ENCODE peak calls at places on chromosome 5, in eight cellular contexts. X, G, V, P, T, Q, Y and J are unnamed samples.

GRCh38 chr5:98513378-98513777 is 260.1 kb upstream of the RGMB start:
- DNase-seq in X (no peak), V (no peak), Q (peak), Y (no peak), T (no peak), P (no peak), G (no peak), J (no peak)

GRCh38 chr5:16464664-16465543 is 696 bp downstream of the ZNF622 start:
- DNase-seq in P (no peak), Q (no peak), X (peak), T (no peak), G (peak), Y (no peak), V (no peak), J (no peak)

GRCh38 chr5:174401793-174402192 is 322.6 kb upstream of the MSX2 start:
- DNase-seq in V (no peak), X (no peak), P (no peak), G (no peak), Q (no peak), Y (no peak), T (no peak), J (no peak)

GRCh38 chr5:164188733-164189148 is 683.3 kb downstream of the MAT2B start:
- DNase-seq in Y (no peak), X (no peak), V (no peak), T (no peak), G (no peak), P (no peak), Q (no peak), J (no peak)

GRCh38 chr5:169048568-169049125 is 252.3 kb downstream of the SLIT3 start:
- DNase-seq in G (no peak), P (no peak), T (no peak), X (no peak), V (no peak), Q (no peak), Y (no peak), J (no peak)

GRCh38 chr5:107196500-107196899 is 474.2 kb downstream of the EFNA5 start:
- DNase-seq in Y (no peak), P (no peak), V (no peak), X (no peak), G (no peak), Q (no peak), T (no peak), J (no peak)

GRCh38 chr5:169302491-169303118 is 1.7 kb upstream of the SLIT3 start:
- DNase-seq in Q (peak), X (peak), V (peak), P (peak), T (peak), G (peak), Y (peak), J (peak)

GRCh38 chr5:5316333-5316732 is 106.1 kb upstream of the ICE1 start:
- DNase-seq in Y (no peak), G (no peak), X (no peak), T (no peak), V (no peak), Q (no peak), P (no peak), J (no peak)

GRCh38 chr5:145958463-145958862 is 22.1 kb downstream of the SH3RF2 start:
- DNase-seq in Y (no peak), T (no peak), V (no peak), X (no peak), Q (peak), P (no peak), G (no peak), J (no peak)

GRCh38 chr5:29208026-29208425 is 1985.5 kb upstream of the CDH6 start:
- DNase-seq in X (no peak), V (no peak), G (no peak), Y (no peak), P (no peak), T (no peak), Q (no peak), J (no peak)

GRCh38 chr5:133227082-133227481 is 175.3 kb downstream of the HSPA4 start:
- DNase-seq in V (no peak), Q (no peak), T (no peak), Y (no peak), G (no peak), P (no peak), X (no peak), J (no peak)

GRCh38 chr5:139284295-139284694 is 9.2 kb upstream of the MATR3 start:
- DNase-seq in V (no peak), X (no peak), Q (no peak), G (no peak), P (no peak), T (no peak), Y (no peak), J (no peak)

GRCh38 chr5:34685485-34686197 is 29.5 kb downstream of the RAI14 start:
- DNase-seq in G (no peak), V (no peak), T (no peak), Y (no peak), P (no peak), Q (no peak), X (no peak), J (no peak)

GRCh38 chr5:60820593-60821487 is 23.2 kb downstream of the ELOVL7 start:
- DNase-seq in V (no peak), T (no peak), G (no peak), Y (no peak), Q (no peak), X (no peak), P (no peak), J (no peak)

GRCh38 chr5:93428868-93429267 is 152.2 kb downstream of the NR2F1-AS1 start:
- DNase-seq in P (no peak), V (no peak), G (no peak), T (no peak), Q (no peak), X (no peak), Y (no peak), J (no peak)

GRCh38 chr5:36407396-36407795 is 105.7 kb upstream of the RANBP3L start:
- DNase-seq in V (no peak), X (no peak), T (no peak), Y (no peak), Q (no peak), P (no peak), G (no peak), J (no peak)

GRCh38 chr5:161530700-161531099 is 15.8 kb downstream of the GABRB2 start:
- DNase-seq in T (no peak), P (no peak), Q (no peak), G (peak), Y (no peak), X (no peak), V (no peak), J (no peak)

GRCh38 chr5:159640376-159640775 is 275.9 kb upstream of the ADRA1B start:
- DNase-seq in T (no peak), Y (no peak), V (no peak), P (no peak), G (no peak), Q (no peak), X (no peak), J (no peak)

GRCh38 chr5:116892993-116893392 is 318.4 kb upstream of the SEMA6A start:
- DNase-seq in G (no peak), V (no peak), X (no peak), T (no peak), P (no peak), Y (no peak), Q (no peak), J (no peak)

GRCh38 chr5:56006094-56006493 is 11.3 kb upstream of the IL6ST start:
- DNase-seq in X (no peak), T (no peak), G (no peak), Q (no peak), Y (no peak), V (no peak), P (no peak), J (no peak)

GRCh38 chr5:174545926-174546325 is 178.5 kb upstream of the MSX2 start:
- DNase-seq in X (no peak), P (no peak), G (peak), T (no peak), V (no peak), Q (no peak), Y (no peak), J (no peak)

GRCh38 chr5:52837068-52837467 is 49.4 kb downstream of the ITGA1 start:
- DNase-seq in T (no peak), Y (no peak), V (no peak), Q (no peak), X (no peak), G (no peak), P (peak), J (no peak)

GRCh38 chr5:168047669-168048111 is 243.8 kb upstream of the WWC1 start:
- DNase-seq in X (no peak), Y (no peak), G (no peak), T (no peak), P (no peak), V (no peak), Q (no peak), J (no peak)

GRCh38 chr5:42951169-42951846 is 88.8 kb downstream of the ANXA2R start:
- DNase-seq in Q (peak), G (peak), T (no peak), P (no peak), V (no peak), X (peak), Y (peak), J (peak)

GRCh38 chr5:55853818-55854217 is 2.7 kb downstream of the IL31RA start:
- DNase-seq in Y (no peak), Q (no peak), P (no peak), G (no peak), T (no peak), V (no peak), X (no peak), J (no peak)

GRCh38 chr5:78009937-78010527 is 233.9 kb upstream of the TBCA start:
- DNase-seq in Q (no peak), G (no peak), X (no peak), P (no peak), V (no peak), Y (no peak), T (peak), J (no peak)

DNA sequence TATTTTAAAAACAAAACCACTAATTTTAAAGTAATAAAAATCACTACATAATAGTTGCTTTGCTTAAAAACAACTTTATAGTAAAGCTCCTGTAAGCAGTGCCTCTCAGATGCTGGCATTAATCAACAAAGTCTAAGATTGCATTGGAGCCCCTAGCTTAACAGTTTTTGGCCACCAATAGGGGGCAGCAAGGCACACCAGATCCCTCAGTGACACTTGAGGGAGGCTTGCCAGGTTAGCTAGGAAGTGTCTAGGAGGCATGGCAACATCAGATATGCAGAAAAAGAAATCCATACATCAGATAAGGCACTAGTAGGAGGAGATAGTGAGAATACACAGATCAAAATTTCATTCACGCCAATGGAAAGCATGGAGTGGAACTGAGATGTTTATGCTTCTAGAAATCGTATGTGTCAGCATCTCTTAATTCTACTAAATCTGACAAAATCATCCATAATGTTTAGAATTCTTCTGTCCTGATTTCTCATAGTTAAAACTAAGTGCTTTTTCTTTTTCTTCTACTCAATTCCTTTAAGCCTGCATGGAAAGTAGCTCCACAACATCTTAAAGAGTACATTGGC is 73.6 kb upstream of the PAM start:
- DNase-seq in Y (peak), G (peak), Q (peak), V (peak), P (peak), T (peak), X (peak), J (peak)
- TF ChIP-seq CTCF in Y (peak), G (peak), Q (peak), V (peak), P (peak), T (peak), X (peak), J (peak)

GRCh38 chr5:100852988-100853449 is 50.1 kb downstream of the ST8SIA4 start:
- DNase-seq in Q (no peak), X (no peak), V (no peak), T (no peak), G (peak), P (no peak), Y (peak), J (peak)

GRCh38 chr5:100854594-100854993 is 48.5 kb downstream of the ST8SIA4 start:
- DNase-seq in P (no peak), G (no peak), Q (no peak), T (no peak), V (no peak), Y (no peak), X (no peak), J (no peak)

GRCh38 chr5:100855295-100855694 is 47.8 kb downstream of the ST8SIA4 start:
- DNase-seq in P (no peak), V (no peak), X (no peak), Q (no peak), T (no peak), Y (no peak), G (no peak), J (no peak)

GRCh38 chr5:100853582-100853981 is 49.5 kb downstream of the ST8SIA4 start:
- DNase-seq in X (no peak), T (no peak), Q (no peak), Y (no peak), P (no peak), V (no peak), G (no peak), J (no peak)

GRCh38 chr5:100852051-100852450 is 51.0 kb downstream of the ST8SIA4 start:
- DNase-seq in X (no peak), G (no peak), V (no peak), Q (no peak), Y (no peak), T (no peak), P (no peak), J (no peak)
- TF ChIP-seq CTCF in X (no peak), G (no peak), V (no peak), Q (no peak), Y (no peak), T (no peak), P (no peak), J (no peak)

GRCh38 chr5:72921886-72922285 is 34.0 kb upstream of the FCHO2 start:
- DNase-seq in P (no peak), Y (no peak), G (no peak), Q (no peak), X (no peak), V (no peak), T (no peak), J (no peak)

GRCh38 chr5:72917371-72917776 is 38.5 kb upstream of the FCHO2 start:
- DNase-seq in P (no peak), G (no peak), T (no peak), X (no peak), Q (no peak), Y (no peak), V (no peak), J (no peak)

GRCh38 chr5:72925336-72926010 is 30.4 kb upstream of the FCHO2 start:
- DNase-seq in P (no peak), G (no peak), V (no peak), Q (no peak), T (no peak), X (no peak), Y (no peak), J (no peak)

GRCh38 chr5:72921103-72921502 is 34.7 kb upstream of the FCHO2 start:
- DNase-seq in X (no peak), G (no peak), Q (no peak), T (no peak), P (no peak), Y (no peak), V (no peak), J (no peak)

GRCh38 chr5:72920690-72921089 is 35.2 kb upstream of the FCHO2 start:
- DNase-seq in X (no peak), T (no peak), Y (no peak), Q (no peak), V (peak), P (no peak), G (no peak), J (no peak)
- TF ChIP-seq CTCF in X (peak), T (peak), Y (no peak), Q (peak), V (peak), P (no peak), G (no peak), J (peak)

DNA sequence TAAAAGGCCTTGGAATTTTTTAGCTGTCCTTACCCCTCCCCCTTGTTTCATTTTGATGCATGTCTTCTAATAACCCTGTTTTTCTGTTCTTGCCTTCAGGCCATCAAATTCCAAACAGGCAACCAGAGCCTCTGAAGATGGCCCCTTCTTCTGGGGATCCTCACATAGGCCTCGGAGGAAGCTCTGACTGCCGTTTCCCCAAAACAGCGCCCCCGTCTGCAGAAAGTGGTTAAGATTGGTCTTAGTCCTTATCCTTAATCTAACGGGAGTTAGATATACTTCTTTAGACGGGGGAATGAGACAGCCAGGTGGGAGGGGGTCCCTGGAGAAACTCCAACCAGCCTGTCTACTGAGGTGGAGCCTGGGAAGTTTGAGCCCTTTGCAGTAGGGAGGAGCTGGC is 226.3 kb upstream of the ZNF608 start:
- DNase-seq in V (no peak), G (no peak), Q (no peak), X (no peak), P (no peak), Y (no peak), T (no peak), J (no peak)
- TF ChIP-seq CTCF in V (no peak), G (no peak), Q (no peak), X (no peak), P (no peak), Y (no peak), T (no peak), J (no peak)

GRCh38 chr5:150488519-150489357 is 19.2 kb upstream of the NDST1 start:
- DNase-seq in Y (no peak), G (peak), T (no peak), P (no peak), Q (no peak), X (peak), V (no peak), J (no peak)

GRCh38 chr5:150486402-150487198 is 21.3 kb upstream of the NDST1 start:
- DNase-seq in Q (peak), Y (peak), P (no peak), X (peak), V (peak), T (no peak), G (peak), J (peak)

GRCh38 chr5:150489358-150490295 is 18.3 kb upstream of the NDST1 start:
- DNase-seq in Q (no peak), G (peak), P (no peak), X (peak), T (no peak), Y (peak), V (no peak), J (peak)

GRCh38 chr5:150485770-150486401 is 22.0 kb upstream of the NDST1 start:
- DNase-seq in P (no peak), X (peak), T (no peak), Y (peak), V (no peak), G (peak), Q (peak), J (peak)

DNA sequence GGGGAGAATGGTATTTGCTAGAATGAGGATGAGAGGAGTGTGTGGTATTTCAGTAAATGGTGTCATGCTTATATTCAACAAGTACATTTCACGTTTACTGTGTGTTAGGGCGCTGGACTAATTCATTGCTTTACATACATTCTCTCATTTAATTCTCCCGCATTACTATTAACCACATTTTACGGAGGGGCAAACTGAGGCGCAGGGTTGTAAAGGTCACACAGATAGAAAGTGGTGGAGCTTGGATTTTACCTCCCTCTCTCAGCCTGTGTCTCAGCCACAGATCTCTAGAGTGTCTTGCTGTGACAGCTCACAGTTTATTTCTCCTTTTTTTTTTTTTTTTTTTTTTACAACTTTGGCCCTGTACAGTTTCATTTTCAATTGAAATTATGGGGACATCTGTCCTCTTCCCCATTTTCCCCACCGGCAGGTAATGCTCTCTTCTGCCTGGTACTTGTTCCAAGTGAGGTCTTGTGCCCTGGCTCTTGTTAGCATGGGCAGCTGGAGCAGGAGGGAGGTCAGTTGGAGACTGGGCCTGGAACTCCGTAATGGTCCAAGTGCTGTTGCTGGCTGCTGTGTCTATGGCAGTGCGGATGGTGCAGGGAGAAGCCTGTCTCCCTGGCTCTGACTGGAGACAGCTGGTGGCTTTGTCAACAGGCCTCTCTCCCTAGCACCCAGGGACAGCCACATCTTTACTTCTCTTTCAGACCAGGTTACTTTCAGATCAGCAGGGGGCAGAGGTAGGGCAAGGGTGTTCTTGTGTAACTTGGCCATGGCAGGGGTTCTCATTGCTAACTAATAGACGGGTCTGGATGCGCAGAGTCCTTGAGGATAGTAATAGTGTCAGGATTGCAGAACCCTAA is 20.5 kb upstream of the NDST1 start:
- DNase-seq in X (peak), Q (peak), Y (peak), G (peak), P (no peak), T (no peak), V (no peak), J (peak)
- TF ChIP-seq CTCF in X (peak), Q (no peak), Y (no peak), G (peak), P (peak), T (peak), V (peak), J (peak)

GRCh38 chr5:135019314-135019713 is 14.7 kb downstream of the PITX1 start:
- DNase-seq in G (no peak), Y (no peak), X (peak), P (no peak), V (no peak), Q (no peak), T (no peak), J (no peak)
- TF ChIP-seq CTCF in G (no peak), Y (no peak), X (no peak), P (no peak), V (peak), Q (no peak), T (no peak), J (no peak)

GRCh38 chr5:45796959-45797553 is 100.9 kb upstream of the HCN1 start:
- DNase-seq in G (peak), T (no peak), Q (no peak), Y (no peak), P (no peak), V (no peak), X (no peak), J (no peak)
- TF ChIP-seq CTCF in G (peak), T (peak), Q (no peak), Y (no peak), P (peak), V (peak), X (no peak), J (peak)